ENCODE peak calls at places on chromosomes 6 and 20, in eight cellular contexts. One of them, this sample, is unnamed.

GRCh38 chr6:119738425-119738824 is 388.9 kb upstream of the MAN1A1 start:
- DNase-seq in activated gamma-delta T cell treated with Interleukin-2 at 50 U/mL for 16 hours: no peak
- DNase-seq in caudate nucleus: no peak
- DNase-seq in amniotic stem cell: no peak
- DNase-seq in KBM-7: no peak
- DNase-seq in AG10803: peak; percentile 4
- DNase-seq in BJ: no peak
- DNase-seq in AG04450: no peak
- DNase-seq in this sample: no peak

GRCh38 chr20:13221673-13222318 is 722 bp downstream of the ISM1 start:
- DNase-seq in caudate nucleus: no peak
- DNase-seq in AG10803: peak; percentile 51
- DNase-seq in KBM-7: peak; percentile 45
- DNase-seq in amniotic stem cell: peak; percentile 38
- DNase-seq in activated gamma-delta T cell treated with Interleukin-2 at 50 U/mL for 16 hours: peak; percentile 32
- DNase-seq in AG04450: no peak
- DNase-seq in BJ: no peak
- DNase-seq in this sample: no peak

GRCh38 chr20:35237486-35237885 is 11.0 kb downstream of the MMP24 start:
- DNase-seq in activated gamma-delta T cell treated with Interleukin-2 at 50 U/mL for 16 hours: no peak
- DNase-seq in caudate nucleus: no peak
- DNase-seq in amniotic stem cell: no peak
- DNase-seq in BJ: peak; percentile 33
- DNase-seq in KBM-7: no peak
- DNase-seq in AG10803: peak; percentile 76
- DNase-seq in AG04450: no peak
- DNase-seq in this sample: no peak

GRCh38 chr20:24303393-24303792 is 166.0 kb upstream of the SYNDIG1 start:
- DNase-seq in caudate nucleus: peak; percentile 9
- DNase-seq in activated gamma-delta T cell treated with Interleukin-2 at 50 U/mL for 16 hours: no peak
- DNase-seq in KBM-7: no peak
- DNase-seq in AG04450: no peak
- DNase-seq in amniotic stem cell: no peak
- DNase-seq in BJ: no peak
- DNase-seq in AG10803: peak; percentile 29
- DNase-seq in this sample: no peak

GRCh38 chr20:58267389-58268215 is 39.1 kb upstream of the ANKRD60 start:
- DNase-seq in amniotic stem cell: no peak
- DNase-seq in caudate nucleus: no peak
- DNase-seq in KBM-7: no peak
- DNase-seq in activated gamma-delta T cell treated with Interleukin-2 at 50 U/mL for 16 hours: no peak
- DNase-seq in AG04450: no peak
- DNase-seq in BJ: no peak
- DNase-seq in AG10803: no peak
- DNase-seq in this sample: no peak

GRCh38 chr6:168228676-168229367 is 90.8 kb downstream of the DACT2 start:
- DNase-seq in AG10803: no peak
- DNase-seq in activated gamma-delta T cell treated with Interleukin-2 at 50 U/mL for 16 hours: no peak
- DNase-seq in AG04450: no peak
- DNase-seq in caudate nucleus: no peak
- DNase-seq in KBM-7: no peak
- DNase-seq in BJ: no peak
- DNase-seq in amniotic stem cell: no peak
- DNase-seq in this sample: no peak

GRCh38 chr20:47989957-47990356 is 204.7 kb upstream of the SULF2 start:
- DNase-seq in activated gamma-delta T cell treated with Interleukin-2 at 50 U/mL for 16 hours: no peak
- DNase-seq in AG04450: no peak
- DNase-seq in caudate nucleus: no peak
- DNase-seq in KBM-7: no peak
- DNase-seq in AG10803: no peak
- DNase-seq in BJ: no peak
- DNase-seq in amniotic stem cell: no peak
- DNase-seq in this sample: no peak

GRCh38 chr6:53326372-53327016 is 22.3 kb downstream of the ELOVL5 start:
- DNase-seq in AG10803: peak; percentile 98
- DNase-seq in caudate nucleus: no peak
- DNase-seq in KBM-7: no peak
- DNase-seq in activated gamma-delta T cell treated with Interleukin-2 at 50 U/mL for 16 hours: no peak
- DNase-seq in BJ: peak; percentile 99
- DNase-seq in AG04450: peak; percentile 92
- DNase-seq in amniotic stem cell: peak; percentile 96
- DNase-seq in this sample: peak; percentile 90

GRCh38 chr20:48812600-48813445 is 15.0 kb downstream of the PREX1 start:
- DNase-seq in AG04450: no peak
- DNase-seq in caudate nucleus: no peak
- DNase-seq in KBM-7: no peak
- DNase-seq in amniotic stem cell: no peak
- DNase-seq in activated gamma-delta T cell treated with Interleukin-2 at 50 U/mL for 16 hours: no peak
- DNase-seq in BJ: no peak
- DNase-seq in AG10803: no peak
- DNase-seq in this sample: no peak

GRCh38 chr6:141463237-141463977 is 669.3 kb upstream of the GJE1 start:
- DNase-seq in BJ: no peak
- DNase-seq in caudate nucleus: no peak
- DNase-seq in AG04450: no peak
- DNase-seq in activated gamma-delta T cell treated with Interleukin-2 at 50 U/mL for 16 hours: no peak
- DNase-seq in AG10803: peak; percentile 53
- DNase-seq in amniotic stem cell: no peak
- DNase-seq in KBM-7: no peak
- DNase-seq in this sample: no peak

GRCh38 chr6:4906293-4906941 is 97.4 kb downstream of the RPP40 start:
- DNase-seq in AG10803: no peak
- DNase-seq in caudate nucleus: no peak
- DNase-seq in AG04450: no peak
- DNase-seq in activated gamma-delta T cell treated with Interleukin-2 at 50 U/mL for 16 hours: no peak
- DNase-seq in KBM-7: no peak
- DNase-seq in BJ: no peak
- DNase-seq in amniotic stem cell: no peak
- DNase-seq in this sample: no peak